ENCODE peak calls at places on chromosomes 16 and 17, in seven cellular contexts. A, E, S, T, C, B and U are unnamed samples.

GRCh38 chr16:55488306-55488705 is 9.3 kb downstream of the MMP2 start:
- DNase-seq in A (no peak), E (no peak), S (no peak), T (no peak), C (peak; percentile 64), B (no peak), U (no peak)

GRCh38 chr17:30396612-30397011 is 17.9 kb downstream of the CPD start:
- DNase-seq in A (no peak), E (no peak), S (no peak), T (no peak), C (no peak), B (no peak), U (no peak)

GRCh38 chr17:82965371-82965770 is 114.0 kb upstream of the METRNL start:
- DNase-seq in A (no peak), E (no peak), S (no peak), T (no peak), C (no peak), B (peak; percentile 18), U (no peak)

GRCh38 chr17:29909604-29910003 is 20.4 kb downstream of the SSH2 start:
- DNase-seq in A (no peak), E (no peak), S (no peak), T (no peak), C (no peak), B (no peak), U (no peak)

GRCh38 chr17:61477204-61477834 is 25.1 kb downstream of the TBX4 start:
- DNase-seq in A (no peak), E (no peak), S (peak; percentile 54), T (no peak), C (no peak), B (no peak), U (no peak)

GRCh38 chr17:55149485-55149884 is 115.3 kb upstream of the HLF start:
- DNase-seq in A (peak; percentile 12), E (no peak), S (no peak), T (no peak), C (no peak), B (no peak), U (no peak)

GRCh38 chr17:35214192-35214591 is 20.0 kb upstream of the SLC35G3 start:
- DNase-seq in A (no peak), E (no peak), S (no peak), T (no peak), C (no peak), B (no peak), U (no peak)

GRCh38 chr17:81928497-81929252 is 1.1 kb upstream of the MAFG start:
- DNase-seq in A (no peak), E (no peak), S (no peak), T (no peak), C (no peak), B (no peak), U (no peak)

GRCh38 chr16:49858200-49859129 is 2.6 kb upstream of the ZNF423 start:
- DNase-seq in A (peak; percentile 65), E (no peak), S (peak; percentile 70), T (peak; percentile 71), C (no peak), B (no peak), U (no peak)

GRCh38 chr16:3458278-3458851 is 14.9 kb downstream of the NAA60 start:
- DNase-seq in A (peak; percentile 48), E (no peak), S (peak; percentile 56), T (peak; percentile 76), C (peak; percentile 65), B (no peak), U (peak; percentile 24)

GRCh38 chr16:49868164-49868668 is 12.3 kb upstream of the ZNF423 start:
- DNase-seq in A (no peak), E (no peak), S (no peak), T (no peak), C (no peak), B (no peak), U (no peak)

GRCh38 chr17:61402978-61403845 is 3.6 kb downstream of the TBX2 start:
- DNase-seq in A (no peak), E (no peak), S (no peak), T (peak; percentile 67), C (no peak), B (no peak), U (no peak)

GRCh38 chr16:1972490-1972877 is 631 bp downstream of the TBL3 start:
- DNase-seq in A (peak; percentile 27), E (no peak), S (no peak), T (peak; percentile 50), C (no peak), B (no peak), U (no peak)

GRCh38 chr17:73559532-73559931 is 84.7 kb downstream of the SDK2 start:
- DNase-seq in A (no peak), E (no peak), S (no peak), T (no peak), C (no peak), B (no peak), U (no peak)

GRCh38 chr17:43634681-43635125 is 27.0 kb downstream of the MEOX1 start:
- DNase-seq in A (no peak), E (no peak), S (peak; percentile 48), T (no peak), C (no peak), B (peak; percentile 72), U (no peak)

GRCh38 chr17:73356561-73357170 is 44.9 kb upstream of the CDC42EP4 start:
- DNase-seq in A (no peak), E (no peak), S (no peak), T (no peak), C (no peak), B (no peak), U (no peak)

GRCh38 chr17:50841949-50842354 is 6.6 kb downstream of the WFIKKN2 start:
- DNase-seq in A (peak; percentile 82), E (no peak), S (peak; percentile 78), T (peak; percentile 81), C (peak; percentile 55), B (peak; percentile 72), U (peak; percentile 91)

GRCh38 chr17:40541060-40541872 is 24.0 kb downstream of the CCR7 start:
- DNase-seq in A (no peak), E (no peak), S (no peak), T (no peak), C (no peak), B (no peak), U (no peak)

GRCh38 chr17:27495460-27495859 is 39.2 kb downstream of the KSR1 start:
- DNase-seq in A (no peak), E (peak; percentile 87), S (no peak), T (no peak), C (no peak), B (no peak), U (no peak)

GRCh38 chr17:27496005-27496404 is 39.8 kb downstream of the KSR1 start:
- DNase-seq in A (no peak), E (no peak), S (no peak), T (no peak), C (peak; percentile 24), B (no peak), U (no peak)

GRCh38 chr17:27493088-27493487 is 36.8 kb downstream of the KSR1 start:
- DNase-seq in A (no peak), E (no peak), S (no peak), T (no peak), C (no peak), B (no peak), U (no peak)

GRCh38 chr17:27492470-27492869 is 36.2 kb downstream of the KSR1 start:
- DNase-seq in A (no peak), E (no peak), S (no peak), T (no peak), C (no peak), B (no peak), U (no peak)

DNA sequence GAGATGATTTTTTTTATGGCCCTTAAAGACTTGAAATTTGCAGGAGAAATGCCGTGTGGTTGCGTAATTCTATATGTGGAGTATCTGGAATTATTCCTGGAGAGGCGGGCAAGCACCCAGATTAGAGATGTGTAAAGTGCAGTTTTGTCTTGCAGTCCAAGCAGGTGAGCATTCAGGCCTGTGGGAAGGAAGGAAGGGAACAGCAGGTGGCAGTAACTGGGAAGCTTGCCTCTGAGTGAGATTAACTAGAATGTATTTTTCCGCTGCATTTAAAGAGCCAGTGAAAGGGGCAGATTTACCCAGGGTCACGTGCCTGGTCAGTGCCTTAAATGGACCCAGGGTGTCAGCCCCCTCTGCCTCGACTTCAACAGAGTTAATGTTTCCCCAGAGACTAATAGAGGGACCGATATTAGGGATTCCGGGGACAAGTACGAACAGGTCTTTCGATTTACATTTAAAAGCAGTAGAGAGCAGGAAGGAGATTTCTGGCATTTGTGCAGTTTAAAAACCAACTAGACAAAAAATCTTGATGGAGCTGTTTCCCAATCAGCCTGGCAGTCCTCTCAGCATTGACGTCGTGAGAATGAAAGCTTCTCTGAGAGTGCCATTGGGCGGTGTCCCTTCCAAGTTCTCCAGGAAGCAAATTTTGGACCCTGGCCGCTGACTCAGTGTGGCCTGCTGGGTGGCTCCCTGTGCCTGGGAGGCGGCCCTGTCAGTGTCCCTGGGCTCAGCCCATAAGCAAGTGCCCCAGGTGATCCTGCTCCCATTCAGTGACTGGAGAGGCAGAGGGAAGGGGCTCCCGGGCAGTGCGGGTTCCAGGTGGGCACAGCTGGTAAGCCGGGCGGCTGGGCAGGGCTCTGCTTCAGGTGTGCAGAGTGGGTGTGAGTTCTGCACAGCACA is 38.2 kb downstream of the KSR1 start:
- DNase-seq in A (peak; percentile 92), E (peak; percentile 52), S (peak; percentile 65), T (peak; percentile 69), C (peak; percentile 83), B (peak; percentile 92), U (peak; percentile 76)
- TF ChIP-seq CTCF in A (peak; percentile 72), E (peak; percentile 78), S (peak; percentile 21), T (peak; percentile 42), C (peak; percentile 52), B (no peak), U (no peak)

GRCh38 chr17:78250891-78251772 is 19.7 kb downstream of the TMEM235 start:
- DNase-seq in A (peak; percentile 87), E (no peak), S (peak; percentile 91), T (peak; percentile 95), C (peak; percentile 81), B (peak; percentile 84), U (peak; percentile 93)
- TF ChIP-seq CTCF in A (peak; percentile 99), E (peak; percentile 99), S (peak; percentile 99), T (peak; percentile 99), C (peak; percentile 88), B (peak; percentile 98), U (peak; percentile 95)

GRCh38 chr17:59521465-59522126 is 43.8 kb upstream of the DHX40 start:
- DNase-seq in A (peak; percentile 61), E (no peak), S (peak; percentile 83), T (peak; percentile 73), C (peak; percentile 42), B (peak; percentile 61), U (peak; percentile 58)
- TF ChIP-seq CTCF in A (peak; percentile 77), E (peak; percentile 91), S (peak; percentile 89), T (peak; percentile 92), C (peak; percentile 87), B (peak; percentile 81), U (peak; percentile 57)

GRCh38 chr17:38864636-38865398 is 5.0 kb upstream of the LASP1 start:
- DNase-seq in A (no peak), E (no peak), S (peak; percentile 67), T (peak; percentile 53), C (no peak), B (no peak), U (no peak)

GRCh38 chr17:38868968-38869646 is 751 bp upstream of the LASP1 start:
- DNase-seq in A (peak; percentile 94), E (peak; percentile 72), S (peak; percentile 90), T (peak; percentile 91), C (peak; percentile 87), B (peak; percentile 99), U (peak; percentile 100)

GRCh38 chr17:38868095-38868967 is 1.5 kb upstream of the LASP1 start:
- DNase-seq in A (peak; percentile 43), E (no peak), S (peak; percentile 80), T (peak; percentile 65), C (peak; percentile 55), B (peak; percentile 87), U (peak; percentile 78)

GRCh38 chr17:38869647-38870258 is at the start of gene LASP1:
- DNase-seq in A (peak; percentile 88), E (no peak), S (peak; percentile 93), T (peak; percentile 94), C (peak; percentile 88), B (peak; percentile 90), U (peak; percentile 100)

GRCh38 chr17:38867179-38867994 is 2.5 kb upstream of the LASP1 start:
- DNase-seq in A (peak; percentile 76), E (no peak), S (peak; percentile 71), T (peak; percentile 83), C (peak; percentile 68), B (peak; percentile 72), U (peak; percentile 96)
- TF ChIP-seq CTCF in A (peak; percentile 43), E (peak; percentile 25), S (peak; percentile 41), T (peak; percentile 54), C (peak; percentile 43), B (no peak), U (peak; percentile 51)